ENCODE peak calls at places on chromosomes 12 and 14, in nine cellular contexts. O is fibroblast of lung; A is stimulated activated CD4-positive, alpha-beta T cell treated with anti-CD3 and anti-CD28 coated beads, Interleukin-2, amount 100 ng/mL, for 48 hours; X is ACHN; Q is adrenal gland; M is HCEC 1CT; Y is H54; I is smooth muscle cell of the brain vasculature; B is stimulated activated naive CD8-positive, alpha-beta T cell treated with anti-CD3 and anti-CD28 coated beads, Interleukin-15, Interleukin-2, amounts not matched to agents 100 U/mL and 50 U/mL, for 24 hours. T is an unnamed sample.

GRCh38 chr12:127381043-127381668 is 885.8 kb upstream of the TMEM132C start:
- DNase-seq in O (no peak), A (peak), X (peak), Q (peak), M (peak), Y (peak), I (peak), B (peak), T (no peak)

GRCh38 chr12:56682323-56682722 is 5.8 kb downstream of the PTGES3 start:
- DNase-seq in O (no peak), A (no peak), X (no peak), Q (no peak), M (no peak), Y (no peak), I (no peak), B (no peak), T (no peak)

GRCh38 chr12:13293086-13293485 is 96.6 kb downstream of the EMP1 start:
- DNase-seq in O (no peak), A (no peak), X (no peak), Q (no peak), M (no peak), Y (no peak), I (no peak), B (no peak), T (no peak)

GRCh38 chr12:100219328-100220109 is 18.9 kb downstream of the ACTR6 start:
- DNase-seq in O (no peak), A (no peak), X (no peak), Q (no peak), M (no peak), Y (no peak), I (no peak), B (no peak), T (no peak)

GRCh38 chr14:75636100-75636692 is 24.5 kb downstream of the ERG28 start:
- DNase-seq in O (peak), A (no peak), X (no peak), Q (peak), M (no peak), Y (no peak), I (no peak), B (no peak), T (no peak)

GRCh38 chr14:22748691-22749090 is 17.8 kb upstream of the OXA1L start:
- DNase-seq in O (no peak), A (no peak), X (no peak), Q (no peak), M (no peak), Y (no peak), I (no peak), B (no peak), T (no peak)

GRCh38 chr12:116665666-116666304 is 72.1 kb downstream of the SPRING1 start:
- DNase-seq in O (no peak), A (no peak), X (no peak), Q (no peak), M (no peak), Y (no peak), I (no peak), B (no peak), T (no peak)

GRCh38 chr14:89158701-89159100 is 258.3 kb downstream of the FOXN3 start:
- DNase-seq in O (no peak), A (no peak), X (no peak), Q (no peak), M (no peak), Y (no peak), I (no peak), B (no peak), T (no peak)

GRCh38 chr14:99881011-99881410 is 87.8 kb downstream of the EML1 start:
- DNase-seq in O (no peak), A (no peak), X (no peak), Q (no peak), M (no peak), Y (no peak), I (no peak), B (no peak), T (no peak)

GRCh38 chr14:34843011-34843554 is 32.1 kb downstream of the BAZ1A start:
- DNase-seq in O (peak), A (no peak), X (peak), Q (no peak), M (peak), Y (peak), I (no peak), B (no peak), T (no peak)

GRCh38 chr14:49621114-49621881 is 699 bp downstream of the MGAT2 start:
- DNase-seq in O (peak), A (no peak), X (peak), Q (peak), M (peak), Y (no peak), I (no peak), B (peak), T (no peak)

GRCh38 chr14:27096091-27096490 is 498.3 kb upstream of the NOVA1 start:
- DNase-seq in O (no peak), A (no peak), X (no peak), Q (no peak), M (peak), Y (no peak), I (no peak), B (no peak), T (no peak)

GRCh38 chr12:40502322-40502721 is 189.9 kb upstream of the CNTN1 start:
- DNase-seq in O (no peak), A (no peak), X (no peak), Q (no peak), M (no peak), Y (no peak), I (no peak), B (no peak), T (no peak)

GRCh38 chr12:32559434-32559833 is 119.7 kb upstream of the DNM1L start:
- DNase-seq in O (peak), A (no peak), X (no peak), Q (no peak), M (peak), Y (no peak), I (no peak), B (no peak), T (no peak)

GRCh38 chr12:46386360-46386867 is 13.8 kb upstream of the SLC38A2 start:
- DNase-seq in O (peak), A (no peak), X (peak), Q (no peak), M (peak), Y (no peak), I (no peak), B (no peak), T (no peak)

GRCh38 chr12:115322275-115322674 is 638.3 kb upstream of the TBX3 start:
- DNase-seq in O (peak), A (no peak), X (no peak), Q (peak), M (peak), Y (no peak), I (no peak), B (no peak), T (no peak)

GRCh38 chr12:132399092-132400010 is 70.0 kb upstream of the GALNT9 start:
- DNase-seq in O (no peak), A (no peak), X (no peak), Q (peak), M (no peak), Y (no peak), I (no peak), B (no peak), T (no peak)

GRCh38 chr12:54217774-54218221 is 29.0 kb upstream of the SMUG1 start:
- DNase-seq in O (peak), A (no peak), X (no peak), Q (no peak), M (no peak), Y (no peak), I (no peak), B (peak), T (no peak)

GRCh38 chr12:56591111-56591510 is 39.0 kb downstream of the BAZ2A start:
- DNase-seq in O (no peak), A (no peak), X (no peak), Q (no peak), M (no peak), Y (no peak), I (no peak), B (no peak), T (no peak)

GRCh38 chr14:49512147-49512551 is 74.0 kb downstream of the RPS29 start:
- DNase-seq in O (peak), A (no peak), X (no peak), Q (no peak), M (peak), Y (peak), I (peak), B (no peak), T (no peak)

GRCh38 chr12:80860206-80860605 is 77.5 kb downstream of the LIN7A start:
- DNase-seq in O (peak), A (no peak), X (no peak), Q (no peak), M (no peak), Y (no peak), I (no peak), B (no peak), T (no peak)

GRCh38 chr12:16198884-16199283 is 78.6 kb downstream of the SLC15A5 start:
- DNase-seq in O (no peak), A (no peak), X (no peak), Q (no peak), M (no peak), Y (no peak), I (no peak), B (no peak), T (no peak)